ENCODE peak calls at places on chromosome 9, in six cellular contexts. One of them, this sample, is unnamed.

GRCh38 chr9:37036237-37037136 is 2.4 kb upstream of the PAX5 start:
- DNase-seq in Peyer's patch: peak
- DNase-seq in endothelial cell: peak
- DNase-seq in NB4: peak
- DNase-seq in esophagus squamous epithelium: no peak
- DNase-seq in neural progenitor cell: peak
- DNase-seq in this sample: no peak

GRCh38 chr9:132128191-132128590 is 33.7 kb upstream of the NTNG2 start:
- DNase-seq in esophagus squamous epithelium: no peak
- DNase-seq in NB4: no peak
- DNase-seq in neural progenitor cell: no peak
- DNase-seq in Peyer's patch: no peak
- DNase-seq in endothelial cell: no peak
- DNase-seq in this sample: no peak

GRCh38 chr9:131214931-131215330 is 61.4 kb downstream of the FAM78A start:
- DNase-seq in neural progenitor cell: no peak
- DNase-seq in Peyer's patch: no peak
- DNase-seq in NB4: no peak
- DNase-seq in esophagus squamous epithelium: no peak
- DNase-seq in endothelial cell: peak
- DNase-seq in this sample: no peak

GRCh38 chr9:36150529-36151305 is 14.2 kb downstream of the GLIPR2 start:
- DNase-seq in endothelial cell: no peak
- DNase-seq in esophagus squamous epithelium: no peak
- DNase-seq in Peyer's patch: no peak
- DNase-seq in NB4: peak
- DNase-seq in neural progenitor cell: no peak
- DNase-seq in this sample: no peak

GRCh38 chr9:80522465-80522864 is 950.7 kb downstream of the TLE4 start:
- DNase-seq in NB4: no peak
- DNase-seq in esophagus squamous epithelium: no peak
- DNase-seq in Peyer's patch: no peak
- DNase-seq in neural progenitor cell: no peak
- DNase-seq in endothelial cell: no peak
- DNase-seq in this sample: no peak

GRCh38 chr9:6779417-6780241 is 21.9 kb downstream of the KDM4C start:
- DNase-seq in esophagus squamous epithelium: no peak
- DNase-seq in Peyer's patch: no peak
- DNase-seq in neural progenitor cell: no peak
- DNase-seq in NB4: no peak
- DNase-seq in endothelial cell: no peak
- DNase-seq in this sample: no peak

GRCh38 chr9:121316852-121317373 is 49.0 kb downstream of the GSN start:
- DNase-seq in endothelial cell: no peak
- DNase-seq in esophagus squamous epithelium: no peak
- DNase-seq in NB4: no peak
- DNase-seq in neural progenitor cell: no peak
- DNase-seq in Peyer's patch: no peak
- DNase-seq in this sample: no peak

GRCh38 chr9:113738506-113738897 is 137.6 kb upstream of the ZNF618 start:
- DNase-seq in neural progenitor cell: peak
- DNase-seq in Peyer's patch: no peak
- DNase-seq in NB4: no peak
- DNase-seq in esophagus squamous epithelium: no peak
- DNase-seq in endothelial cell: no peak
- DNase-seq in this sample: no peak

GRCh38 chr9:36840895-36841536 is 193.1 kb downstream of the PAX5 start:
- DNase-seq in neural progenitor cell: no peak
- DNase-seq in endothelial cell: no peak
- DNase-seq in Peyer's patch: no peak
- DNase-seq in NB4: peak
- DNase-seq in esophagus squamous epithelium: no peak
- DNase-seq in this sample: no peak

GRCh38 chr9:130930132-130930803 is 8.8 kb downstream of the FIBCD1 start:
- DNase-seq in NB4: no peak
- DNase-seq in endothelial cell: no peak
- DNase-seq in Peyer's patch: no peak
- DNase-seq in neural progenitor cell: no peak
- DNase-seq in esophagus squamous epithelium: no peak
- DNase-seq in this sample: no peak

GRCh38 chr9:130128251-130128650 is 44.0 kb upstream of the NCS1 start:
- DNase-seq in endothelial cell: no peak
- DNase-seq in neural progenitor cell: no peak
- DNase-seq in esophagus squamous epithelium: no peak
- DNase-seq in NB4: peak
- DNase-seq in Peyer's patch: peak
- DNase-seq in this sample: peak

GRCh38 chr9:129482521-129483466 is 138.1 kb downstream of the C9orf50 start:
- DNase-seq in neural progenitor cell: peak
- DNase-seq in NB4: peak
- DNase-seq in endothelial cell: peak
- DNase-seq in esophagus squamous epithelium: no peak
- DNase-seq in Peyer's patch: no peak
- DNase-seq in this sample: peak

GRCh38 chr9:106708147-106708838 is 154.7 kb upstream of the ZNF462 start:
- DNase-seq in NB4: no peak
- DNase-seq in esophagus squamous epithelium: no peak
- DNase-seq in Peyer's patch: no peak
- DNase-seq in neural progenitor cell: no peak
- DNase-seq in endothelial cell: no peak
- DNase-seq in this sample: no peak

GRCh38 chr9:121822093-121823085 is 171.0 kb downstream of the DAB2IP start:
- DNase-seq in esophagus squamous epithelium: no peak
- DNase-seq in neural progenitor cell: no peak
- DNase-seq in Peyer's patch: no peak
- DNase-seq in NB4: no peak
- DNase-seq in endothelial cell: no peak
- DNase-seq in this sample: no peak

GRCh38 chr9:101477214-101477613 is 41.6 kb upstream of the ALDOB start:
- DNase-seq in endothelial cell: no peak
- DNase-seq in Peyer's patch: no peak
- DNase-seq in esophagus squamous epithelium: no peak
- DNase-seq in neural progenitor cell: no peak
- DNase-seq in NB4: no peak
- DNase-seq in this sample: no peak

GRCh38 chr9:2285411-2285810 is 270.3 kb downstream of the SMARCA2 start:
- DNase-seq in endothelial cell: no peak
- DNase-seq in NB4: no peak
- DNase-seq in Peyer's patch: no peak
- DNase-seq in esophagus squamous epithelium: no peak
- DNase-seq in neural progenitor cell: no peak
- DNase-seq in this sample: no peak
- TF ChIP-seq CTCF in endothelial cell: no peak
- TF ChIP-seq CTCF in NB4: no peak
- TF ChIP-seq CTCF in Peyer's patch: no peak
- TF ChIP-seq CTCF in esophagus squamous epithelium: no peak
- TF ChIP-seq CTCF in neural progenitor cell: no peak
- TF ChIP-seq CTCF in this sample: no peak

DNA sequence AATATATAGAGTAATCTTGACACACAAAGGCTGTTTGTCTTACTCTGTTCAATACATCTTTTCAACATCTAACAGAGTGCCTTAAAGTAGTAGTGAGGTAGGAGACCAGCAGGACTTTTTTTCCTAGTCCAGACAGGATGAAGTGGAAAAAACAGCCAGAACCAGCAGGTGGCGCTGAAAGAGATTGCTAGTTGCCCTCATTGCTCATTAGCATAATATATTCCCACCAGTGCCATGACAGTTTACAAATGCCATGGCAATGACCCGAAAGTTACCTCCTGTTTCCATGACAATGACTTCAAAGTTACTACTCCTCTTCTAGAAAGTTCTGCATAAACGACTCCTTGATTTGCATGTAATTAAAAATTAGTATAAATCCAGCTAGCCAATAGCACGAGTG is 387.4 kb downstream of the ACTL7B start:
- DNase-seq in Peyer's patch: no peak
- DNase-seq in endothelial cell: peak
- DNase-seq in esophagus squamous epithelium: no peak
- DNase-seq in neural progenitor cell: peak
- DNase-seq in NB4: peak
- DNase-seq in this sample: no peak
- TF ChIP-seq CTCF in Peyer's patch: no peak
- TF ChIP-seq CTCF in endothelial cell: peak
- TF ChIP-seq CTCF in esophagus squamous epithelium: peak
- TF ChIP-seq CTCF in neural progenitor cell: peak
- TF ChIP-seq CTCF in NB4: peak
- TF ChIP-seq CTCF in this sample: peak

DNA sequence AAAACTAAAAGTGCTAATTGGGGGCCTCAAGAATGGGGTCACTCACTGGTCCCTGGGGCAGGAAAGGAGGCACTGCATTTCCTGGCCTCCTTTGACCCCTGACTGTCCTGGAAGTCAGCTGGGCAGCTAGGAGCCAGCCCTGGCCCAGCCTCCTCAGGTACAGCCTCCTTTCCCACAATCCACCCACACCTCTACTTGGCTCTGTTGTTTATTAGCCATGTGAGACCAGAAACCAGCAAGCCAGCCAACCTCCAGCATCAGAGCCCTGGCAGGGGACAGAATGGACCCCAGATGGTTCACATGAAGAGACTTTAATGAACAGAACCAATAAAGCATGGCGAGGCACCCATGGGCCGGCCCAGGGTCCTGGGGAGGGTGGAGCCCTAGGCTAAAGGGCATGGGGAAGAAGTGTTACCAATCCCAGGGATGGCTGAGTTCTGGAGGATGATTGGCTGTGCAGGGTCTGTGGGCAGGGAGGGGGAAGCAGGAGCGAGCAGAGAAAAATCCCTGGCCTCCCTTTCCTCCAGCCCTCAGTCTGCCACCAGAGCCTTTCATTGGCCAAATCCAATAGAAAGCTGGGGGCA is 55.3 kb upstream of the ANGPTL2 start:
- DNase-seq in esophagus squamous epithelium: no peak
- DNase-seq in Peyer's patch: no peak
- DNase-seq in endothelial cell: no peak
- DNase-seq in neural progenitor cell: no peak
- DNase-seq in NB4: no peak
- DNase-seq in this sample: no peak
- TF ChIP-seq CTCF in esophagus squamous epithelium: no peak
- TF ChIP-seq CTCF in Peyer's patch: no peak
- TF ChIP-seq CTCF in endothelial cell: no peak
- TF ChIP-seq CTCF in neural progenitor cell: no peak
- TF ChIP-seq CTCF in NB4: no peak
- TF ChIP-seq CTCF in this sample: no peak

GRCh38 chr9:27925815-27926214 is 352.5 kb upstream of the C9orf72 start:
- DNase-seq in endothelial cell: no peak
- DNase-seq in NB4: no peak
- DNase-seq in esophagus squamous epithelium: no peak
- DNase-seq in neural progenitor cell: no peak
- DNase-seq in Peyer's patch: no peak
- DNase-seq in this sample: no peak
- TF ChIP-seq CTCF in endothelial cell: no peak
- TF ChIP-seq CTCF in NB4: no peak
- TF ChIP-seq CTCF in esophagus squamous epithelium: no peak
- TF ChIP-seq CTCF in neural progenitor cell: no peak
- TF ChIP-seq CTCF in Peyer's patch: no peak
- TF ChIP-seq CTCF in this sample: no peak

DNA sequence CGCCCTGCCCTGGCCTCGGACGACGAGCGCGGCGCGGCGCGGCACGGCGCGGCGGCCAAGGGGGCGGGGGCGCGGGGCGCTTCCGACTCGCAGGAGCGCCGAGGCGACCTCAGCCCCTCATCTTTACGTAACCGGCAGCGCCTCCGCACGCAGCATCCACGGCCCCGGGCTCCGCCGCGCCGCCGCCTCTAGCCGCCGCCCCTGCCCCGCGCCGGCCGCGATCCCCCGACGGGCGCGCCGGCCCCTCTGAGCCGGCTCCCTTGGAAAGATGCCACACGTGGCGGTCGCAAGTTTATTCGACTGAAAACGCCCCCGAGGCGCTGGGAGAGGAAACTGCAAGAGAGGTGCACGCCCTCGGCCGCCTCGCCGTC is 1.0 kb downstream of the KLF9 start:
- DNase-seq in Peyer's patch: no peak
- DNase-seq in neural progenitor cell: peak
- DNase-seq in esophagus squamous epithelium: peak
- DNase-seq in endothelial cell: no peak
- DNase-seq in NB4: no peak
- DNase-seq in this sample: no peak
- TF ChIP-seq CTCF in Peyer's patch: no peak
- TF ChIP-seq CTCF in neural progenitor cell: no peak
- TF ChIP-seq CTCF in esophagus squamous epithelium: no peak
- TF ChIP-seq CTCF in endothelial cell: no peak
- TF ChIP-seq CTCF in NB4: no peak
- TF ChIP-seq CTCF in this sample: no peak

DNA sequence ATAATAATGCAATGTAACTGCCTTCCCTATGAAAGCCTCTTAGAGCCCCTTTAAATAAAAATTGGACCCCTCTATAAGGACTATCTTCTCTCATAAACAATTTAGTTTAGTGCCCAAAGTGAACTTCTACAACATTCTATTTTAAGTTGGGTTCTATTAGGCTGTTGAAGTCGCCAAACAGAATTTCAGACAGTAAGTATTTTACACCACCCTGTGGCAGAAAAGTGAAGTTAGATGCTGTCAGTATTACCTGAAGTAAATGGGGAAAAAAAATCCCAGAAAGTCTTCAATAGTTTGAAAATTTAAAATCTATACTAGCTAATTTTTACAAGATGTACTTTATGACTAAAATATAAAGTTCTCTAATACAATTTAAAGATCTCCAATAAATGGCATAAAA is 29.5 kb downstream of the CAAP1 start:
- DNase-seq in esophagus squamous epithelium: no peak
- DNase-seq in neural progenitor cell: peak
- DNase-seq in endothelial cell: no peak
- DNase-seq in NB4: no peak
- DNase-seq in Peyer's patch: no peak
- DNase-seq in this sample: no peak
- TF ChIP-seq CTCF in esophagus squamous epithelium: no peak
- TF ChIP-seq CTCF in neural progenitor cell: peak
- TF ChIP-seq CTCF in endothelial cell: peak
- TF ChIP-seq CTCF in NB4: no peak
- TF ChIP-seq CTCF in Peyer's patch: no peak
- TF ChIP-seq CTCF in this sample: peak

DNA sequence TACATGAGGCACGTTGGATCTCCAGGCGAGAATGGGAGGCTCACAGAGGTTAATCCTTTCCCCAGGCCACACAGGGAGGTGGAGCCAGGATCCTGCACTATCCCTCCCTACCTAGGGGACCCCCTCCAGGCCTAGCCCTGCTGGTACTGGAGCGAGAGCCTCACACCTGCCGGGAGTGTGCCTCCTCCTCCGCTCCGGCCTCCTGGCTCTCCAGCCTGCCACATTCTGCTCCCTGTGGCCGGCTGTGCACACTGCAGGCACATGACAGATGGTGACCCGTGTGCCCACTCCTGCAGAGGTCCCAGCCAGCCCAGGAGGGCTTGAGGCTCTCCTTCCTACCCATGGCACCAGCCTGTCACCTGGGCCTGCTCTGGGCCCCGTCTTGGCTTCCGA is 93.4 kb downstream of the RXRA start:
- DNase-seq in neural progenitor cell: peak
- DNase-seq in esophagus squamous epithelium: no peak
- DNase-seq in endothelial cell: peak
- DNase-seq in Peyer's patch: no peak
- DNase-seq in NB4: no peak
- DNase-seq in this sample: no peak
- TF ChIP-seq CTCF in neural progenitor cell: peak
- TF ChIP-seq CTCF in esophagus squamous epithelium: peak
- TF ChIP-seq CTCF in endothelial cell: peak
- TF ChIP-seq CTCF in Peyer's patch: no peak
- TF ChIP-seq CTCF in NB4: peak
- TF ChIP-seq CTCF in this sample: peak